ENCODE peak calls at places on chromosomes 6 and 20, in four cellular contexts. One of them, this sample, is unnamed.

GRCh38 chr6:69935079-69935478 is 68.7 kb downstream of the COL19A1 start:
- DNase-seq in RWPE1: no peak
- DNase-seq in dorsolateral prefrontal cortex: no peak
- DNase-seq in progenitor cell of endocrine pancreas: no peak
- DNase-seq in this sample: no peak

GRCh38 chr6:121539537-121539936 is 104.1 kb downstream of the GJA1 start:
- DNase-seq in RWPE1: no peak
- DNase-seq in dorsolateral prefrontal cortex: no peak
- DNase-seq in progenitor cell of endocrine pancreas: no peak
- DNase-seq in this sample: no peak

GRCh38 chr6:149895702-149896310 is 2.1 kb downstream of the RAET1E start:
- DNase-seq in RWPE1: no peak
- DNase-seq in dorsolateral prefrontal cortex: peak
- DNase-seq in progenitor cell of endocrine pancreas: no peak
- DNase-seq in this sample: no peak

GRCh38 chr20:4726710-4727391 is 5.1 kb downstream of the PRND start:
- DNase-seq in RWPE1: peak
- DNase-seq in dorsolateral prefrontal cortex: no peak
- DNase-seq in progenitor cell of endocrine pancreas: no peak
- DNase-seq in this sample: no peak

GRCh38 chr6:154414021-154414813 is 57.6 kb upstream of the IPCEF1 start:
- DNase-seq in RWPE1: no peak
- DNase-seq in dorsolateral prefrontal cortex: no peak
- DNase-seq in progenitor cell of endocrine pancreas: no peak
- DNase-seq in this sample: no peak

GRCh38 chr6:10995114-10995707 is 48.9 kb downstream of the ELOVL2 start:
- DNase-seq in RWPE1: no peak
- DNase-seq in dorsolateral prefrontal cortex: no peak
- DNase-seq in progenitor cell of endocrine pancreas: no peak
- DNase-seq in this sample: no peak

GRCh38 chr6:130513770-130514169 is 148.0 kb downstream of the TMEM200A start:
- DNase-seq in RWPE1: no peak
- DNase-seq in dorsolateral prefrontal cortex: no peak
- DNase-seq in progenitor cell of endocrine pancreas: no peak
- DNase-seq in this sample: no peak

GRCh38 chr20:8305449-8305978 is 173.4 kb downstream of the PLCB1 start:
- DNase-seq in RWPE1: peak
- DNase-seq in dorsolateral prefrontal cortex: no peak
- DNase-seq in progenitor cell of endocrine pancreas: peak
- DNase-seq in this sample: no peak

GRCh38 chr6:30554404-30554803 is 1.9 kb downstream of the GNL1 start:
- DNase-seq in RWPE1: no peak
- DNase-seq in dorsolateral prefrontal cortex: no peak
- DNase-seq in progenitor cell of endocrine pancreas: no peak
- DNase-seq in this sample: no peak

GRCh38 chr6:54846857-54847721 is 518 bp downstream of the FAM83B start:
- DNase-seq in RWPE1: peak
- DNase-seq in dorsolateral prefrontal cortex: no peak
- DNase-seq in progenitor cell of endocrine pancreas: peak
- DNase-seq in this sample: no peak

GRCh38 chr6:74075323-74075722 is 379.3 kb downstream of the CD109 start:
- DNase-seq in RWPE1: no peak
- DNase-seq in dorsolateral prefrontal cortex: no peak
- DNase-seq in progenitor cell of endocrine pancreas: no peak
- DNase-seq in this sample: no peak

GRCh38 chr6:148779142-148779562 is 32.3 kb downstream of the UST start:
- DNase-seq in RWPE1: no peak
- DNase-seq in dorsolateral prefrontal cortex: no peak
- DNase-seq in progenitor cell of endocrine pancreas: no peak
- DNase-seq in this sample: no peak

GRCh38 chr6:129929433-129929832 is 68.3 kb upstream of the TMEM244 start:
- DNase-seq in RWPE1: peak
- DNase-seq in dorsolateral prefrontal cortex: no peak
- DNase-seq in progenitor cell of endocrine pancreas: no peak
- DNase-seq in this sample: no peak

GRCh38 chr6:14530385-14530784 is 412.8 kb downstream of the CD83 start:
- DNase-seq in RWPE1: no peak
- DNase-seq in dorsolateral prefrontal cortex: no peak
- DNase-seq in progenitor cell of endocrine pancreas: no peak
- DNase-seq in this sample: no peak

GRCh38 chr20:48846516-48847492 is 19.0 kb upstream of the PREX1 start:
- DNase-seq in RWPE1: no peak
- DNase-seq in dorsolateral prefrontal cortex: no peak
- DNase-seq in progenitor cell of endocrine pancreas: no peak
- DNase-seq in this sample: no peak

GRCh38 chr6:94052754-94053153 is 633.4 kb upstream of the EPHA7 start:
- DNase-seq in RWPE1: peak
- DNase-seq in dorsolateral prefrontal cortex: no peak
- DNase-seq in progenitor cell of endocrine pancreas: no peak
- DNase-seq in this sample: no peak
- TF ChIP-seq CTCF in RWPE1: peak
- TF ChIP-seq CTCF in dorsolateral prefrontal cortex: no peak
- TF ChIP-seq CTCF in progenitor cell of endocrine pancreas: peak
- TF ChIP-seq CTCF in this sample: peak

GRCh38 chr6:170056329-170056728 is 234.5 kb downstream of the DLL1 start:
- DNase-seq in RWPE1: no peak
- DNase-seq in dorsolateral prefrontal cortex: no peak
- DNase-seq in progenitor cell of endocrine pancreas: no peak
- DNase-seq in this sample: no peak
- TF ChIP-seq CTCF in RWPE1: no peak
- TF ChIP-seq CTCF in dorsolateral prefrontal cortex: no peak
- TF ChIP-seq CTCF in progenitor cell of endocrine pancreas: no peak
- TF ChIP-seq CTCF in this sample: no peak

DNA sequence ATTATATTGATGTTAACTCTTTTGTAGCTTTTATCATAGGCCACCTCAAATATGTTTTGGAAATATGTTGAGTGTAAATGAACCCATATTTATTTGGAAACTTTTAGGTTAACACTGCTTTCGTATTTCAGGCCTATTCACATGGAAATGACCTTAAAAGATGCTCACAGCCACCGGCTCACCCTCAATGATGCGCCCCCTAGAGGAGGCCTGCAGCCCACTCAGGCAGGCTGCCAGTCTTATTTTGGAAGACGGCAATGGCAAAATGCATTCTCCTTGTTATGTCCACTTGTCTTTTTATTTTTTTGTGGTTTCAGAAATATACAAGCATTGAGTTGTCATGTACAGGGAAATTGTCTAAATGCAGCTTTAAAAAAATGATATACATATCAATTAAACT is 869.7 kb downstream of the PHF3 start:
- DNase-seq in RWPE1: no peak
- DNase-seq in dorsolateral prefrontal cortex: no peak
- DNase-seq in progenitor cell of endocrine pancreas: no peak
- DNase-seq in this sample: no peak
- TF ChIP-seq CTCF in RWPE1: peak
- TF ChIP-seq CTCF in dorsolateral prefrontal cortex: peak
- TF ChIP-seq CTCF in progenitor cell of endocrine pancreas: peak
- TF ChIP-seq CTCF in this sample: peak

GRCh38 chr6:109383438-109383940 is 1.2 kb upstream of the CD164 start:
- DNase-seq in RWPE1: no peak
- DNase-seq in dorsolateral prefrontal cortex: no peak
- DNase-seq in progenitor cell of endocrine pancreas: no peak
- DNase-seq in this sample: no peak
- TF ChIP-seq CTCF in RWPE1: peak
- TF ChIP-seq CTCF in dorsolateral prefrontal cortex: no peak
- TF ChIP-seq CTCF in progenitor cell of endocrine pancreas: no peak
- TF ChIP-seq CTCF in this sample: peak

GRCh38 chr20:5931411-5931810 is 18.9 kb downstream of the TRMT6 start:
- DNase-seq in RWPE1: no peak
- DNase-seq in dorsolateral prefrontal cortex: no peak
- DNase-seq in progenitor cell of endocrine pancreas: no peak
- DNase-seq in this sample: no peak
- TF ChIP-seq CTCF in RWPE1: no peak
- TF ChIP-seq CTCF in dorsolateral prefrontal cortex: no peak
- TF ChIP-seq CTCF in progenitor cell of endocrine pancreas: no peak
- TF ChIP-seq CTCF in this sample: no peak

GRCh38 chr20:46939031-46939430 is 44.4 kb downstream of the EYA2 start:
- DNase-seq in RWPE1: peak
- DNase-seq in dorsolateral prefrontal cortex: no peak
- DNase-seq in progenitor cell of endocrine pancreas: no peak
- DNase-seq in this sample: no peak
- TF ChIP-seq CTCF in RWPE1: no peak
- TF ChIP-seq CTCF in dorsolateral prefrontal cortex: no peak
- TF ChIP-seq CTCF in progenitor cell of endocrine pancreas: peak
- TF ChIP-seq CTCF in this sample: no peak

GRCh38 chr6:151240861-151241642 is 1.3 kb downstream of the AKAP12 start:
- DNase-seq in RWPE1: peak
- DNase-seq in dorsolateral prefrontal cortex: peak
- DNase-seq in progenitor cell of endocrine pancreas: peak
- DNase-seq in this sample: peak
- TF ChIP-seq CTCF in RWPE1: no peak
- TF ChIP-seq CTCF in dorsolateral prefrontal cortex: no peak
- TF ChIP-seq CTCF in progenitor cell of endocrine pancreas: no peak
- TF ChIP-seq CTCF in this sample: no peak

DNA sequence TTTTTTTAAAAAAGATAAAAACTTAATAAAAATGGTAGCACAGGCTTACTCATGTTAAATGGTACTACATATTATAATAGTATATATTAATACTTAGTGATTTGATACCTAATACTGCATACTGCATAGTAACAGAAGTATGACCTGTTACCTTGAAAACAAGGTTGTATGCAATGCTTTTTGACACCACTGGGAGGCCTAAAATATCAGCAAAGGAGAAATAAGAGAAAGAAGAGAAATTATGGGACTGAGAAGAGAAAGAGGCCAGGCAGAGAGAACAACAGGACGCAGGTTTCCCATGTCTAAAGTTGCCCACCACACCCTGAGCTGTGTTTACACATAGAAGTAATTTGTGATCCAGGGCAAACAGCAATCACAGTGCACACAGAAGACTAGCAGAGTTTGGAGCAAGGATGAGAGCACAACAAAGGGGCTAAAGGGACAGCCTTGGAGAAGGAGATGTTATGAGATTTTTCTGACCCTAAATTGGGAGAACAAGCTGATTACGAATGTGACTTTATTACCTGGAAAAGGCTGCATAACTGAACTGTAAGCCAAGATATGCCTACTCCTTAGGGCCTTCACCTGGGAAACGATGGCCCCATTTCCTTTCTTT is 73.2 kb downstream of the ROS1 start:
- DNase-seq in RWPE1: peak
- DNase-seq in dorsolateral prefrontal cortex: no peak
- DNase-seq in progenitor cell of endocrine pancreas: no peak
- DNase-seq in this sample: no peak
- TF ChIP-seq CTCF in RWPE1: peak
- TF ChIP-seq CTCF in dorsolateral prefrontal cortex: no peak
- TF ChIP-seq CTCF in progenitor cell of endocrine pancreas: peak
- TF ChIP-seq CTCF in this sample: peak

DNA sequence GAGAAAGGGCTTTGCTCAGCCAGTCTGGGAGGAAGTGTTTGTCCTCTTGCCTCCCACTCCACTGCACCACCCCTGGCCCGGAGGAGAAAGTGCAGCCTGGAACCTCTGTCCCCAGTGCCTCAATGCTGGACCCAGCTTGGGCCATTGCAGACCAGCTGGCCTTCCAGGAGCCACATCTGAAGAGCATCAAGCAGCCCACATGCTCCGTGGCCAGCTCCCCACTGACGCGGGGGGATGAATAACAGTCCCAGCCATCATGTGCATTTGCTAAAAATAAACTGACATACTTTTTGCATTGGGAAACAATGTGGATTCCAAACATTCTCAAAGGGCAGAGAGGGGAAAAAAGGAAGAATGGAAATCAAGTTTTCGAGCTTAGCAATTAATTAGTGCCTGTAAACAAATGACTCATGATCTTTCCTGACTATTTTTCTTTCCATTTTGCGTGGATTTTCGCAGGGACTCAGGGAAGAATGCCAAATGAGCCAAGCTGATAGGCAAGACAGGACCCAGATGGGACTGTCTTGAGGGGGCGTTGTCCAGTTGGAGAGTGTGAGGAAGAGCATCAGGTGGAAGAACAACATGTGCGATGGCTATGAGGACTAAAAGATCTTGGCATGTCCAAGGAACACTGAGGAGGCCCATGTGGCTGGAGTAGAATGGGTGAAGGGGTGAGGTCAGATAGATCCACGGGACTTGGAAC is 34.1 kb downstream of the CEBPB start:
- DNase-seq in RWPE1: no peak
- DNase-seq in dorsolateral prefrontal cortex: no peak
- DNase-seq in progenitor cell of endocrine pancreas: no peak
- DNase-seq in this sample: no peak
- TF ChIP-seq CTCF in RWPE1: no peak
- TF ChIP-seq CTCF in dorsolateral prefrontal cortex: no peak
- TF ChIP-seq CTCF in progenitor cell of endocrine pancreas: no peak
- TF ChIP-seq CTCF in this sample: no peak